ENCODE peak calls at places on chromosomes 6 and 20, in eight cellular contexts. U is heart left ventricle, Q is HFF-Myc, S is suprapubic skin, W is ovary, X is A549, P is epithelial cell of esophagus, I is endothelial cell. J is an unnamed sample.

GRCh38 chr20:24814556-24815195 is 134.4 kb upstream of the CST7 start:
- DNase-seq in U (no peak), Q (no peak), S (no peak), W (no peak), X (no peak), P (no peak), I (no peak), J (no peak)

GRCh38 chr6:130293800-130294199 is 71.0 kb upstream of the SAMD3 start:
- DNase-seq in U (no peak), Q (peak), S (no peak), W (no peak), X (peak), P (peak), I (peak), J (no peak)

GRCh38 chr6:158204616-158205015 is 36.5 kb downstream of the GTF2H5 start:
- DNase-seq in U (no peak), Q (no peak), S (no peak), W (no peak), X (no peak), P (no peak), I (no peak), J (no peak)

GRCh38 chr20:48627737-48628128 is 200.1 kb downstream of the PREX1 start:
- DNase-seq in U (no peak), Q (no peak), S (no peak), W (peak), X (no peak), P (no peak), I (no peak), J (no peak)

GRCh38 chr6:16148498-16148897 is 19.6 kb downstream of the MYLIP start:
- DNase-seq in U (no peak), Q (no peak), S (no peak), W (no peak), X (peak), P (no peak), I (peak), J (peak)

GRCh38 chr6:47405273-47405672 is 72.3 kb upstream of the CD2AP start:
- DNase-seq in U (no peak), Q (no peak), S (no peak), W (no peak), X (peak), P (no peak), I (no peak), J (peak)

GRCh38 chr6:15961630-15962448 is 167.0 kb upstream of the MYLIP start:
- DNase-seq in U (no peak), Q (no peak), S (no peak), W (no peak), X (no peak), P (peak), I (no peak), J (no peak)

GRCh38 chr20:43229696-43230095 is 40.0 kb upstream of the PTPRT start:
- DNase-seq in U (no peak), Q (no peak), S (no peak), W (no peak), X (no peak), P (no peak), I (no peak), J (no peak)

GRCh38 chr6:65979120-65979519 is 272.1 kb upstream of the EYS start:
- DNase-seq in U (no peak), Q (no peak), S (no peak), W (no peak), X (no peak), P (no peak), I (no peak), J (no peak)

GRCh38 chr6:17439243-17439993 is 46.0 kb downstream of the CAP2 start:
- DNase-seq in U (no peak), Q (no peak), S (no peak), W (no peak), X (no peak), P (no peak), I (no peak), J (no peak)

GRCh38 chr6:137136065-137136464 is 37.4 kb downstream of the IL22RA2 start:
- DNase-seq in U (no peak), Q (no peak), S (no peak), W (no peak), X (no peak), P (peak), I (no peak), J (no peak)
- TF ChIP-seq CTCF in U (no peak), Q (no peak), S (no peak), W (no peak), X (peak), P (no peak), I (no peak), J (peak)

GRCh38 chr20:60999256-60999655 is 252.8 kb upstream of the CDH4 start:
- DNase-seq in U (no peak), Q (no peak), S (no peak), W (no peak), X (no peak), P (no peak), I (no peak), J (no peak)

GRCh38 chr20:60990647-60991046 is 261.4 kb upstream of the CDH4 start:
- DNase-seq in U (no peak), Q (no peak), S (no peak), W (no peak), X (no peak), P (no peak), I (no peak), J (no peak)

GRCh38 chr20:60993647-60994046 is 258.4 kb upstream of the CDH4 start:
- DNase-seq in U (no peak), Q (no peak), S (no peak), W (no peak), X (peak), P (no peak), I (peak), J (no peak)
- TF ChIP-seq CTCF in U (no peak), Q (peak), S (no peak), W (no peak), X (peak), P (no peak), I (peak), J (no peak)

DNA sequence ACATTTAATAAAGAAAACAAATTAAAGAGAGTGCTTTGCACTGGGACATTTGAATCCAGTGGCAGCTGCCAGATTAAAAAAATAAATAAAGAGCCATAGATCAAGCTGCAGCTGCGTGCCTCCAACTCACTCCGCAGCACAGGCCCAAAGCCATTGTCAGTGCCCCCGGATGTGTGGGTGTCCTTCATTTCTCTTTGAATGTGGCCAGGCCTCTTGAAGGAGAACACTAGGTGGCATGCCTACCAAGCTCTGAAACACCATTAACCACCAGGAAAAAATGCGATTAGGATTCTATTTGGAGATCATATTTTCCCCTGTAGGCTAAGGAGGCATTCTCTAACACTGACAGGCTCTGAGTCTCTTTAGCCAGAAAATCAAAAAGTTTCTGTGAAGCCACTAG is 549.8 kb downstream of the PRKN start:
- DNase-seq in U (peak), Q (no peak), S (no peak), W (no peak), X (no peak), P (no peak), I (no peak), J (no peak)
- TF ChIP-seq CTCF in U (peak), Q (no peak), S (no peak), W (peak), X (no peak), P (no peak), I (no peak), J (no peak)

DNA sequence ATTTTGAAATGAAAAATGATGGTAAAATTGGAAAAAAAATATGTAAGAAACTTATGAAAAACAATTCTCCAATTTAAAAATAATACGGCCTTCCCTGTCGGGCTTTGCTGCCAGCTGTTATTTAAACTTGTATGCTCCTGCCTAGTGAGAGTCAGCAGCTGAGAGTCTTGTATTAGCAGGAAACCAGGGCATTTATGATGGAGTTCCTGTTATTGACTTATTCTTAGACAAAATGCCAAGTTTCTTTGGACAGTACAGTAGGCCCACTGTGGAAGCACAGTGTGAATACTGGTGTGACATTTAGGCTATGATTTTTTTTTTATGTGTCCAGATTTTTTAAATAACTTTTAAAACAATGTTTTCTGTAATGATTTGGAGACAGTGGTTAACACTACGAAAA is 42.1 kb downstream of the GMDS start:
- DNase-seq in U (no peak), Q (no peak), S (no peak), W (no peak), X (no peak), P (no peak), I (no peak), J (no peak)
- TF ChIP-seq CTCF in U (no peak), Q (no peak), S (no peak), W (no peak), X (no peak), P (no peak), I (no peak), J (no peak)